ENCODE peak calls at places on chromosomes 3 and 15, in ten cellular contexts. O is left ventricle myocardium inferior, M is neural progenitor cell, H is breast epithelium, Q is RWPE1, F is endothelial cell of umbilical vein, W is natural killer cell, S is brain microvascular endothelial cell, Z is BE2C, D is AG09309. B is an unnamed sample.

GRCh38 chr15:36940636-36941285 is 159.6 kb downstream of the MEIS2 start:
- DNase-seq in D (no peak), F (no peak), M (no peak), Z (no peak), Q (no peak), W (no peak), H (no peak), S (no peak), O (no peak), B (no peak)

GRCh38 chr15:96583671-96584070 is 253.2 kb downstream of the NR2F2 start:
- DNase-seq in M (no peak), O (no peak), Q (no peak), Z (no peak), W (no peak), H (no peak), F (peak), S (no peak), D (no peak), B (no peak)

GRCh38 chr3:101518421-101518871 is 5.4 kb upstream of the SENP7 start:
- DNase-seq in S (no peak), O (no peak), Q (peak), H (no peak), M (no peak), W (no peak), F (peak), Z (no peak), D (no peak), B (peak)

GRCh38 chr15:91965501-91966180 is 112.1 kb downstream of the SLCO3A1 start:
- DNase-seq in D (peak), Z (no peak), Q (peak), S (no peak), F (no peak), O (no peak), W (no peak), M (no peak), H (peak), B (no peak)

GRCh38 chr15:63250312-63250965 is 27.0 kb upstream of the APH1B start:
- DNase-seq in S (peak), Z (no peak), O (no peak), D (peak), F (no peak), W (no peak), M (no peak), H (no peak), Q (peak), B (no peak)

GRCh38 chr3:42694366-42694765 is 8.2 kb downstream of the HHATL start:
- DNase-seq in M (no peak), S (no peak), Z (no peak), Q (no peak), W (no peak), D (no peak), F (no peak), H (no peak), O (no peak), B (no peak)

GRCh38 chr3:66488492-66488891 is 12.3 kb downstream of the LRIG1 start:
- DNase-seq in F (no peak), D (no peak), H (no peak), S (no peak), M (no peak), Q (no peak), O (no peak), Z (no peak), W (no peak), B (no peak)

GRCh38 chr15:49649987-49650386 is 29.1 kb downstream of the DTWD1 start:
- DNase-seq in Z (no peak), O (no peak), D (no peak), H (no peak), Q (no peak), F (no peak), W (no peak), M (no peak), S (no peak), B (no peak)

GRCh38 chr3:156109989-156110388 is 10.4 kb upstream of the KCNAB1 start:
- DNase-seq in D (no peak), Z (no peak), S (no peak), H (no peak), F (no peak), W (no peak), O (no peak), M (no peak), Q (no peak), B (no peak)

GRCh38 chr15:79065744-79066376 is 24.7 kb downstream of the RASGRF1 start:
- DNase-seq in W (no peak), H (no peak), S (no peak), D (no peak), Z (no peak), O (no peak), Q (no peak), F (no peak), M (no peak), B (no peak)

GRCh38 chr15:62365795-62366442 is 200.8 kb upstream of the C2CD4B start:
- DNase-seq in S (no peak), W (no peak), O (no peak), F (no peak), Z (peak), D (no peak), Q (no peak), H (no peak), M (no peak), B (no peak)

GRCh38 chr3:9069971-9070370 is 106.7 kb upstream of the RAD18 start:
- DNase-seq in D (no peak), W (no peak), Q (no peak), O (no peak), M (no peak), H (no peak), Z (no peak), F (no peak), S (no peak), B (no peak)

GRCh38 chr3:186003610-186004009 is 65.8 kb upstream of the TRA2B start:
- DNase-seq in H (no peak), S (no peak), D (no peak), M (no peak), Z (no peak), O (no peak), Q (no peak), F (no peak), W (no peak), B (no peak)

GRCh38 chr15:66908503-66909095 is 156.8 kb upstream of the SMAD3 start:
- DNase-seq in S (no peak), Z (no peak), M (no peak), Q (no peak), W (no peak), F (no peak), O (no peak), D (no peak), H (no peak), B (no peak)

GRCh38 chr3:136708339-136708985 is 43.7 kb downstream of the STAG1 start:
- DNase-seq in F (no peak), M (no peak), H (no peak), O (no peak), Z (no peak), Q (no peak), D (no peak), S (no peak), W (no peak), B (no peak)

GRCh38 chr3:133901083-133901482 is 5.4 kb upstream of the RAB6B start:
- DNase-seq in M (no peak), F (no peak), W (no peak), H (no peak), Q (no peak), Z (no peak), S (no peak), D (no peak), O (no peak), B (no peak)

GRCh38 chr3:165195628-165196576 is at the start of gene SLITRK3:
- DNase-seq in M (peak), W (no peak), D (no peak), S (no peak), F (no peak), O (no peak), H (no peak), Q (no peak), Z (peak), B (no peak)

GRCh38 chr3:48186993-48187578 is 1.1 kb downstream of the CDC25A start:
- DNase-seq in O (no peak), S (peak), F (peak), Q (no peak), W (no peak), Z (no peak), H (no peak), M (peak), D (no peak), B (no peak)
- TF ChIP-seq CTCF in O (no peak), S (no peak), F (no peak), Q (no peak), W (no peak), Z (no peak), H (no peak), M (no peak), D (no peak), B (no peak)

DNA sequence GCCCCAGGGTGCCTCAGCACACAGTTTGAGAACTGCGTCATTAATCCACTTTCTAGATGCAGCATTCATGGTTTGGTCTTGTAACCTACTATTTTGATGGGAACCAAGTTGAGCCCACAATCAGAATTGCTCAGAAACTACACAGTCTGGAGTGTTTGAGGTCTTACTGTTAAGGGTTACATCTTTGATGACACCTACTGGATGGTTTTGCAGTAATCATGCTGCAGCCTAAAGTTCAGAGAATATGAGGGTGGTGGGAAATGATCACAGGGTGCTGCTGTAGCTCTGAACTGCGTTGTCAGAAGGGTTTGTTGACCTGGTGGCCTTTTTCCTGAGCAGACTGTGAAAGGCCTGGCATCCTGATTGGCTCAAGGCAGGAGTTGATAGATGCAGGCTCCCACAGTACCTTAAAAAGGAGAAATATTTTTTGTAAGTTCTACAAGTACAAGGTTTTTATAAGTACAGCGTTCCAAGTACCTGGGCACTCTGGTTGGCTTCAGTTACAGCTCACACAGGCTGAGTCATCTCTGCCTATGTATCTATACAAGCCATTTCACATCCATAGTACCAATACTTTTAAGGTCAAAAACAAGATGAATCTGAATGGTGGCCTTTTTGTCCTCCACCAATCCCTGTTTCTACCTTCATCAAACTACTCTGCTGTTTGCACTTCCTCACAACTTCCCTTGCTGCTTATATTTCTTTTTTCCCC is 60.5 kb upstream of the ACKR4 start:
- DNase-seq in D (no peak), Q (no peak), S (no peak), H (no peak), M (no peak), Z (no peak), O (no peak), W (no peak), F (peak), B (no peak)
- TF ChIP-seq CTCF in D (peak), Q (no peak), S (no peak), H (no peak), M (no peak), Z (no peak), O (no peak), W (no peak), F (no peak), B (no peak)

GRCh38 chr3:159158213-159158612 is 356.4 kb downstream of the MFSD1 start:
- DNase-seq in W (no peak), H (no peak), S (no peak), Z (no peak), M (peak), O (no peak), F (peak), Q (peak), D (no peak), B (no peak)
- TF ChIP-seq CTCF in W (no peak), H (no peak), S (peak), Z (no peak), M (no peak), O (no peak), F (peak), Q (no peak), D (no peak), B (no peak)

DNA sequence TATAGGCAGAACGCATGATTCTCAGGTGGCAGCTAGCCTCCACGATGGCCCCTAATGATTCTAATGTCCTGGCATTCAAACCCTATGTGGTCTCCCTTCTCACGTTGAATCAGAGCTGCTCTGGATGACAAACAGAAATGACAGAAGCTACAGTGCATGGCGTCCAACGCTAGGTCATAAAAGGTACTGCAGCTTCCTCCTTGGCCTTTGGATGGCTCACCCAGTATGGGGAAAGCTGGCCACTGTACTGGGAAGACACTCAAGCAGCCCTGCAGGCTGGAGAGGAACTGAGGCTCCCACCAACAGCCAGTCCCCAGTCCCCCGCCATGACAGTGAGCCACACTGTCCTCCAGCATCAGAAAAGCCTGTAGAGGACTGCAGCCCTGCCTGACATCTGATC is 286.3 kb downstream of the FAM43A start:
- DNase-seq in M (no peak), W (no peak), S (no peak), O (no peak), Q (no peak), Z (no peak), H (no peak), D (no peak), F (no peak), B (no peak)
- TF ChIP-seq CTCF in M (no peak), W (no peak), S (no peak), O (no peak), Q (no peak), Z (no peak), H (no peak), D (no peak), F (no peak), B (no peak)

DNA sequence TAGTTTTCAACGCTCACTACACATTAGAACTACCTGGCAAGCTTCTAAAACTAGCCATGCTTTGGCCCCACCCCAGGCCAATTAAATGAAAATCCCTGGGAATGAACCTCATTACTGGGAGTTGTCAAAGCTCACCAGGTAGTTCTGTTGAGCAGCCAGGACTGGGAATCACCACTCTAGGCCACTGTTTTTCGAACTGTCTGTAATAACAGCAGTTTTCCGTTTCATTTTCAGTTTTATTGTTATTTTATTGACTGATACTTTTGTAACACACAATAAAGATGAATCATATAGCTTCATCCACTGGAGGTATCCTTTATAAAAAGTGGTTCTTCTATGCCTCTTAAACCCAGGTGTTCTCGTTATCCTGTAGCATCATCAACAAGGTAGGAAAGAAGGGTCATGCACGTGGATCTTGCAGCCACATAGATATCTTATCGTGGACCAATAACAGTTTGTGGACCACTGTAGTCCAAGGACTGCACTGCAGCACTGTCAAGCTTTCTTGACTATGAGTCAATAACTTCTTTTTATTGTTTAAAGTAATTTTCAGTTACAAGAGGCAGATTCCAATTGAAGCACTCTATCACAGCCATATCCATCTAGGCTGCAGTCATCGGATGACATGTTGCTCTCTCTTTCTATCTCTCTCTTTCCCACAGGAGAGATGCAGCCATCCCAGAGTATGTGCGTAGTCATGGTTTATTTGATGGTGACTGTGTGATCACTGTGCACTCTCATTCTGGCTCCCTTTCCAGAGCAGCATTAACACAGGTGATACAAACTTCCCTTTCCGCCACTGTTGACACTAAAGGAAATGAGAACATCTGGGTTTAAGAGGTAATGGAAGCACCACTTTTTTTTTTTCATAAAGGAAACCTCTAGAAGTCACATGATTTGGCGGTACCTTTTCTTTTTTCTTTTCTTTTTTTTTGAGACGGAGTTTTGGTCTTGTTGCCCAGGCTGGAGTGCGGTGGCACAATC is 39.0 kb upstream of the BLM start:
- DNase-seq in Q (no peak), S (no peak), D (no peak), W (no peak), H (no peak), F (no peak), M (no peak), O (no peak), Z (no peak), B (no peak)
- TF ChIP-seq CTCF in Q (no peak), S (no peak), D (no peak), W (no peak), H (no peak), F (no peak), M (no peak), O (no peak), Z (no peak), B (no peak)

GRCh38 chr15:26098801-26099200 is 235.7 kb upstream of the ATP10A start:
- DNase-seq in F (no peak), W (no peak), O (no peak), Q (no peak), H (no peak), M (no peak), Z (no peak), D (no peak), S (no peak), B (no peak)

GRCh38 chr15:26102365-26102764 is 239.2 kb upstream of the ATP10A start:
- DNase-seq in S (no peak), Z (no peak), F (no peak), O (no peak), W (no peak), H (no peak), D (no peak), M (no peak), Q (no peak), B (no peak)

GRCh38 chr15:26095710-26096330 is 232.7 kb upstream of the ATP10A start:
- DNase-seq in W (no peak), Z (peak), S (no peak), M (peak), D (no peak), H (no peak), O (no peak), Q (no peak), F (no peak), B (no peak)

GRCh38 chr15:26101443-26101842 is 238.3 kb upstream of the ATP10A start:
- DNase-seq in Z (no peak), D (no peak), W (no peak), S (no peak), F (no peak), H (no peak), Q (no peak), M (no peak), O (no peak), B (no peak)

GRCh38 chr15:26097216-26097615 is 234.1 kb upstream of the ATP10A start:
- DNase-seq in D (no peak), H (no peak), Z (no peak), S (no peak), W (no peak), Q (no peak), M (no peak), O (no peak), F (no peak), B (no peak)
- TF ChIP-seq CTCF in D (no peak), H (no peak), Z (no peak), S (no peak), W (no peak), Q (no peak), M (no peak), O (no peak), F (no peak), B (no peak)

DNA sequence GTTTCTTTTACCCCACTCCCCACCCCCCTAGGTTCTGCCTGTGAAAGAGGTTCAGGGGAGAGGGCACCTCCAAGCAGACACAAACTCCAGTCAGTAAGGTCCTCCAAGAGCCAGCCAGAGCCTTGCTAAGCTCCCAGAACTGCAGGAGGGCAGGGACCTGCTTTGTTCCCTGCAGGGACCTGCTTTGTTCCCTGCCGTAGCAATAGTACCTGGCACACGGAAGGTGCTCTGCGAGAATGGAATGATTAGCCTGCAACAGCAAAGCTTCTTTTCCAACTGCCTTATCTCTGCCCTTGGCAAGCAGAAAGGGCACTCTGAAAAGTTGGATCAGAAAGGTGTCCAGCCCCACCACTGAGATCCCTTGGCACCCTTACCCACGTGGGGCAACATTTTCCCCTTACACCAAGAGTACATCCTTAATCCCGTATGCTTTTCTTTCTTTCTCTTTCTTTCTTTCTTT is 1.4 kb downstream of the PAQR5 start:
- DNase-seq in W (no peak), M (peak), Q (no peak), H (no peak), Z (no peak), S (no peak), D (no peak), O (no peak), F (no peak), B (no peak)
- TF ChIP-seq CTCF in W (no peak), M (no peak), Q (no peak), H (no peak), Z (no peak), S (no peak), D (no peak), O (no peak), F (no peak), B (no peak)

B was measured in CD4-positive, alpha-beta T cell.